ENCODE peak calls at places on chromosomes 4 and X, in five cellular contexts. M is GM23248; K is CD4-positive, alpha-beta memory T cell; G is right cardiac atrium; P is A549. R is an unnamed sample.

GRCh38 chrX:11944486-11944885 is 186.4 kb downstream of the MSL3 start:
- DNase-seq in M (peak), K (no peak), G (peak), P (peak), R (peak)

GRCh38 chr4:107283587-107284559 is 247.8 kb upstream of the DKK2 start:
- DNase-seq in M (peak), K (no peak), G (no peak), P (peak), R (no peak)

GRCh38 chr4:40923326-40924095 is 173.8 kb downstream of the NSUN7 start:
- DNase-seq in M (no peak), K (no peak), G (no peak), P (no peak), R (no peak)

GRCh38 chr4:5824635-5825034 is 68.3 kb downstream of the CRMP1 start:
- DNase-seq in M (peak), K (no peak), G (no peak), P (peak), R (no peak)

GRCh38 chrX:123884809-123885408 is 25.1 kb downstream of the XIAP start:
- DNase-seq in M (peak), K (peak), G (no peak), P (peak), R (no peak)

GRCh38 chr4:71974681-71975080 is 57.1 kb upstream of the NPFFR2 start:
- DNase-seq in M (peak), K (no peak), G (no peak), P (peak), R (no peak)

GRCh38 chr4:98794565-98795205 is 134.2 kb downstream of the EIF4E start:
- DNase-seq in M (peak), K (no peak), G (no peak), P (no peak), R (no peak)

GRCh38 chrX:69025802-69026301 is 139.4 kb downstream of the PJA1 start:
- DNase-seq in M (peak), K (no peak), G (no peak), P (peak), R (no peak)

GRCh38 chrX:147890766-147891165 is 21.0 kb upstream of the FMR1 start:
- DNase-seq in M (no peak), K (no peak), G (no peak), P (no peak), R (no peak)

GRCh38 chr4:185895866-185896265 is 83.9 kb upstream of the SORBS2 start:
- DNase-seq in M (no peak), K (no peak), G (no peak), P (no peak), R (no peak)

GRCh38 chr4:144646523-144647094 is 653 bp downstream of the HHIP start:
- DNase-seq in M (peak), K (no peak), G (peak), P (no peak), R (peak)

GRCh38 chr4:48180234-48180633 is 46.2 kb upstream of the TXK start:
- DNase-seq in M (no peak), K (no peak), G (no peak), P (no peak), R (no peak)

GRCh38 chrX:72305286-72306084 is at the start of gene CITED1:
- DNase-seq in M (peak), K (peak), G (peak), P (no peak), R (peak)

GRCh38 chrX:135213200-135213844 is 38.5 kb upstream of the ETDA start:
- DNase-seq in M (no peak), K (no peak), G (no peak), P (no peak), R (no peak)

GRCh38 chr4:73662709-73663546 is 42.7 kb upstream of the RASSF6 start:
- DNase-seq in M (peak), K (no peak), G (no peak), P (peak), R (no peak)

GRCh38 chr4:155759372-155760252 is 791 bp downstream of the GUCY1B1 start:
- DNase-seq in M (peak), K (no peak), G (peak), P (peak), R (peak)

GRCh38 chr4:163587867-163588266 is 93.4 kb downstream of the TMA16 start:
- DNase-seq in M (no peak), K (no peak), G (no peak), P (peak), R (no peak)

GRCh38 chr4:159296061-159296460 is 193.2 kb downstream of the RAPGEF2 start:
- DNase-seq in M (peak), K (no peak), G (no peak), P (no peak), R (no peak)

GRCh38 chrX:154374361-154375155 is at the start of gene FLNA:
- DNase-seq in M (peak), K (no peak), G (peak), P (no peak), R (peak)
- H3K27ac ChIP-seq in M (peak), K (peak), G (peak), P (peak), R (peak)

GRCh38 chrX:13936804-13937203 is 92.9 kb downstream of the GEMIN8 start:
- DNase-seq in M (no peak), K (no peak), G (no peak), P (no peak), R (no peak)
- H3K27ac ChIP-seq in M (no peak), K (no peak), G (no peak), P (no peak), R (no peak)

DNA sequence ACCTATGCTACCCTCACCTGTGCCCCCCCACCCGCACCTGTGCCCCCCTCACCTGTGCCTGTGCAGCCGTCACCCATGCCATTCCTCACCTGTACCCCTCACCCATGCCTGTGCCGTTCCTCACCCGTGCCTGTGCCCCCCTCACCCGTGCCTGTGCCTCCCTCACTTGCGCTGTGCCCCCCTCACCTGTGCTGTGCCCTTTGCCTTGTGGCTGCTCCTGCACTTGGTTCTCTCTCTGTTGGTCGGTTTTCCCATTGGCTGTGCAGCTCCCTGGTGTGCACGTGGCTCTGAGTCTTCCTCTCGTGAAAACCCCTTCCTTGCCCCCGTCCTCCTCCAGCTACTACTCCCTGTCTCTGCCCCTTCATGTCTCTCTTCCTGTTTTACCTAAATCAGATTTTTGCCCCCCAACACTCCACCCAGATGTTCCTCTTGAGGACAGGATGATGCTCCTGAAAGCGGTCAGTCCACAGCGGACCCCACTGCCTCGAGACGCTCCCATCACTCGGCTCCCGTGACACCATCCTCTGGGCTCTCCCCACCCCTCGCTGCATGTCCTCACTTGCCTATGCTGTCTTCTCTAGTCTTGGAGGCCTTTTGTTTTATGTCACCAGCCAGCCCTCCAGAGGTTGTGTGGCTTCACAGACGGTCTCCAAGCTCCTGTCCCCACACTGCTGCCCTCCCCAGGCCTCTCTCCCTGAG is 6.8 kb downstream of the MAEA start:
- DNase-seq in M (no peak), K (no peak), G (no peak), P (no peak), R (peak)
- H3K27ac ChIP-seq in M (no peak), K (no peak), G (no peak), P (no peak), R (no peak)

GRCh38 chr4:25863906-25864418 is 1.2 kb upstream of the SEL1L3 start:
- DNase-seq in M (no peak), K (no peak), G (peak), P (no peak), R (no peak)
- H3K27ac ChIP-seq in M (no peak), K (no peak), G (no peak), P (peak), R (peak)

DNA sequence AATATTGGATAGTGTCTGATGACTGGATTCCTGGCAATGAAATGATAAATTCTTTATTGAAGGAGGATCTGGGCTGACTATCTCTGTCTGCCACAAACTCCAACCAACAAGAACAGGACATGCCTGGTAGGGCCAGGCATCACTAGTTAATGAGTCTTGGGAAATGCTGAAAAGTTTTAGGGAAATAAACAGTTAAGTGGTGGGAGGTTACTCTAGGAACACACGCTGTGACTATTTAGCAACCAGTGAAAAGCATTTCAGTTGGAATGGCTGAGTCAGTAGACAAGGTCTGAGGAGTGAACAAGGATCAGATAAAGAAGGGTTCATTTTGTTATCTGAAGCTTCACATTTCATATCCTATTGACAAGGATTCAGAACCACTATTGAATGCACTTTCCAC is 394.9 kb upstream of the BOD1L1 start:
- DNase-seq in M (peak), K (no peak), G (no peak), P (peak), R (no peak)
- H3K27ac ChIP-seq in M (no peak), K (no peak), G (no peak), P (peak), R (no peak)

GRCh38 chr4:9703391-9703790 is 78.0 kb upstream of the DRD5 start:
- DNase-seq in M (peak), K (peak), G (peak), P (peak), R (no peak)
- H3K27ac ChIP-seq in M (no peak), K (no peak), G (no peak), P (no peak), R (no peak)

GRCh38 chr4:140556372-140557085 is 12.2 kb downstream of the UCP1 start:
- DNase-seq in M (no peak), K (peak), G (no peak), P (no peak), R (no peak)
- H3K27ac ChIP-seq in M (no peak), K (no peak), G (no peak), P (no peak), R (no peak)